ENCODE peak calls at places on chromosomes 13 and 19, in six cellular contexts. O, I, F, Q, X and N are unnamed samples.
A peak's percentile ranks its signal among the peaks of the same experiment; 100 is the strongest.

GRCh38 chr19:57664269-57665127 is 4.2 kb upstream of the ZSCAN4 start:
- DNase-seq in F (peak; percentile 64), O (peak; percentile 65), Q (no peak), X (no peak), I (peak; percentile 22), N (peak; percentile 83)

GRCh38 chr13:47000166-47000565 is 103.3 kb upstream of the HTR2A start:
- DNase-seq in X (no peak), Q (no peak), O (no peak), I (no peak), F (no peak), N (no peak)

GRCh38 chr19:7159105-7159933 is 89.8 kb downstream of the ZNF557 start:
- DNase-seq in F (no peak), X (peak; percentile 79), I (peak; percentile 43), Q (no peak), O (no peak), N (no peak)

GRCh38 chr13:77479326-77479725 is 56.2 kb upstream of the SCEL start:
- DNase-seq in I (no peak), F (no peak), X (no peak), O (no peak), Q (no peak), N (no peak)

GRCh38 chr13:34458756-34459462 is 483.2 kb upstream of the NBEA start:
- DNase-seq in Q (no peak), I (no peak), X (no peak), O (no peak), F (peak; percentile 12), N (no peak)

GRCh38 chr13:67076378-67076777 is 153.8 kb downstream of the PCDH9 start:
- DNase-seq in I (no peak), O (no peak), Q (no peak), F (no peak), X (no peak), N (no peak)

GRCh38 chr19:46366620-46367277 is 19.9 kb downstream of the PPP5C start:
- DNase-seq in X (no peak), Q (no peak), I (no peak), O (no peak), F (no peak), N (no peak)

GRCh38 chr19:5491565-5491964 is 36.3 kb downstream of the ZNRF4 start:
- DNase-seq in X (no peak), I (no peak), Q (no peak), O (no peak), F (no peak), N (no peak)

GRCh38 chr13:113453962-113454361 is 674 bp upstream of the ADPRHL1 start:
- DNase-seq in O (no peak), F (no peak), Q (no peak), X (no peak), I (no peak), N (no peak)

GRCh38 chr19:45171211-45171623 is 6.8 kb downstream of the TRAPPC6A start:
- DNase-seq in O (no peak), Q (no peak), X (no peak), F (no peak), I (no peak), N (no peak)

GRCh38 chr13:25118371-25118770 is 22.4 kb downstream of the PABPC3 start:
- DNase-seq in I (no peak), Q (no peak), O (no peak), F (no peak), X (no peak), N (no peak)

DNA sequence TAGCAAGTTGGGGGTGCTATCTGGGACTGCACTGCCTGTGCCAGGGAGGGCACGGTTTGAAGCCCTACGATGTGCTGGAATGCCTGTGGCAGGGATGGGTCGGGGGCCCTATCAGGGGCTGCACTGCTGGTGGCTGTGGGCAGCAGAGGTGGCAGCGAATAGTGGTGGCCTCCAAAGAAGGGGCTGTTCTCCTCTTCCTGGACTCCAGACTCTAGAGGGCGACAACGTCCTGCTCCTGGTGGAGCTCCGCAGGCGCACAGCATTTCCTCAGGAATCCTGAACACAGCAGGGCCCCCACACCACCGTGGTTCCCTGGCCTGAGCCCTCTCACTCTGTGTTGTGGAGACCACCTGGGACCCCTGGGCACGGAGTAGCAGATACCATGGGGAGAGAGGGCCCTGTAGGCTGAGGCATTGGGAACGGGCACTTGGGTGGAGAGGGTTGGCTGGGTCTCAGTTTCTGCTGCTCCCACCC is 145.6 kb downstream of the TNFRSF19 start:
- DNase-seq in Q (no peak), O (peak; percentile 69), F (no peak), I (peak; percentile 51), X (no peak), N (no peak)
- TF ChIP-seq CTCF in Q (no peak), O (peak; percentile 37), F (no peak), I (peak; percentile 52), X (peak; percentile 12), N (no peak)

GRCh38 chr13:110109910-110110309 is 197.0 kb downstream of the COL4A1 start:
- DNase-seq in X (peak; percentile 38), F (peak; percentile 56), I (peak; percentile 41), O (no peak), Q (no peak), N (peak; percentile 52)

GRCh38 chr13:110107568-110108347 is 199.2 kb downstream of the COL4A1 start:
- DNase-seq in O (no peak), I (no peak), X (no peak), F (no peak), Q (no peak), N (peak; percentile 61)

GRCh38 chr13:110108348-110109139 is 198.4 kb downstream of the COL4A1 start:
- DNase-seq in X (peak; percentile 53), Q (no peak), O (peak; percentile 86), F (peak; percentile 66), I (peak; percentile 82), N (peak; percentile 75)

GRCh38 chr13:110110783-110111182 is 196.2 kb downstream of the COL4A1 start:
- DNase-seq in Q (no peak), I (no peak), X (no peak), F (no peak), O (no peak), N (no peak)

DNA sequence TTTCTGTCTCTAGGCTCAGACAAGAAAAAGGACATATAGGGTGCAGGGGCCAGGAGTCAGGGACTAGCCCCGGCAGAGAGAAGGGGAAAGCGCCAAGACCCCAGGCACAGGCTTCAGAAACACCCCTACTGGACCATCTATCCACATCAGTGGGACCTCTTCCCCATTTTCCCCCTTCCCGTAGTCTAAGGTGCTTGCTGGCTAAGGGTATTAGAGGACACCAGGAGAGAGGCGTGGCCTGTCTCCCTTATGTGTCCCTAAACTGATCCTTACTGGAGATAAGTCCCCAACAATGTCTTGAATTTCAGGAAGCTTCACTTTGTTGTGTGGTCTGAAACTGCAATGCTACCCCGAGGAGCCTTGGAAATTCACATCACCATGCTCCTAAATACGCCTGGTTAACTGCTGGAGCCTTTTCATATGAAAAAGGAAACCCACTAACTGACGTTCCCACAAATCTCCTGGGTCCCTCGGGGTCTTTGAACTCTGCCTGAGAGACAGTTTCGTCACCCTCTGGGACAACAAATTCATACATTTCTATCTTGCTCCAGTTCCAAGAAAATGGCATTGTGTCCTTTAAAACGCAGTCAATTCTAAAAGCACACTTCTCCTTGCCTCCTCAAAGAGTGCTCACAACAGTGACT is 197.7 kb downstream of the COL4A1 start:
- DNase-seq in F (no peak), Q (no peak), O (no peak), X (no peak), I (no peak), N (no peak)
- H3K4me3 ChIP-seq in F (no peak overlapping the region), Q (no peak overlapping the region), O (no peak overlapping the region), X (peak overlapping the region; percentile 22), I (no peak overlapping the region), N (no peak overlapping the region)

GRCh38 chr19:10105241-10106099 is 692 bp upstream of the PPAN start:
- DNase-seq in X (no peak), F (no peak), O (no peak), I (no peak), Q (no peak), N (no peak)

GRCh38 chr19:10109528-10109927 is 2.0 kb upstream of the P2RY11 start:
- DNase-seq in X (no peak), O (no peak), F (no peak), I (no peak), Q (no peak), N (no peak)

GRCh38 chr19:10107817-10108367 is 1.7 kb downstream of the PPAN start:
- DNase-seq in F (no peak), I (no peak), X (no peak), O (no peak), Q (no peak), N (no peak)

GRCh38 chr19:10106100-10106936 is at the start of gene PPAN:
- DNase-seq in Q (peak; percentile 95), O (peak; percentile 98), F (peak; percentile 98), I (peak; percentile 99), X (peak; percentile 98), N (peak; percentile 100)

DNA sequence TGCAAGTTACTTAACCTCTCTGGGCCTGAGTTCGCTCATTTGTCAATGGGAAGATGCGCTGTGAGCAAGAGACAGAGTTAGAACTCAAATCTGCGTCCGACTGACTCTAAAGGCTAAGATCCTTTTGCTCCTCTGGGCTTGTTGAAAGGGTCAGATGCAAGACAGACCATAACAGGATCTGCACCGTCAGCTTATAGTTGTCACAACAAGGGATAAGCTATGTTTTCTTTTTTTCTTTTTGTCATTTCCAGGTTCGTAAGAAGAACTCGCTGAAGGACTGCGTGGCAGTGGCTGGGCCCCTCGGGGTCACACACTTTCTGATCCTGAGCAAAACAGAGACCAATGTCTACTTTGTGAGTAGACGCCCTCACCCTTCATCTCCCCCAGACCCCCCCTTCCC is 1.1 kb downstream of the PPAN start:
- DNase-seq in F (no peak), O (no peak), I (no peak), Q (no peak), X (no peak), N (no peak)
- H3K4me1 ChIP-seq in F (peaks cover 2% of the 10 kb centered on the region), O (peaks cover 25% of the 10 kb centered on the region), I (peaks cover 22% of the 10 kb centered on the region), Q (peaks cover 63% of the 10 kb centered on the region), X (peaks cover 14% of the 10 kb centered on the region), N (peaks cover 7% of the 10 kb centered on the region)

GRCh38 chr19:38046254-38047047 is 139.4 kb downstream of the SIPA1L3 start:
- DNase-seq in O (no peak), Q (no peak), X (no peak), F (no peak), I (no peak), N (no peak)

GRCh38 chr19:38042132-38042531 is 135.1 kb downstream of the SIPA1L3 start:
- DNase-seq in Q (no peak), O (no peak), I (no peak), X (no peak), F (no peak), N (no peak)

GRCh38 chr19:38045554-38046253 is 138.7 kb downstream of the SIPA1L3 start:
- DNase-seq in I (no peak), Q (no peak), F (no peak), O (no peak), X (no peak), N (no peak)

GRCh38 chr19:38043649-38044144 is 136.7 kb downstream of the SIPA1L3 start:
- DNase-seq in O (no peak), F (no peak), X (no peak), Q (no peak), I (no peak), N (no peak)

DNA sequence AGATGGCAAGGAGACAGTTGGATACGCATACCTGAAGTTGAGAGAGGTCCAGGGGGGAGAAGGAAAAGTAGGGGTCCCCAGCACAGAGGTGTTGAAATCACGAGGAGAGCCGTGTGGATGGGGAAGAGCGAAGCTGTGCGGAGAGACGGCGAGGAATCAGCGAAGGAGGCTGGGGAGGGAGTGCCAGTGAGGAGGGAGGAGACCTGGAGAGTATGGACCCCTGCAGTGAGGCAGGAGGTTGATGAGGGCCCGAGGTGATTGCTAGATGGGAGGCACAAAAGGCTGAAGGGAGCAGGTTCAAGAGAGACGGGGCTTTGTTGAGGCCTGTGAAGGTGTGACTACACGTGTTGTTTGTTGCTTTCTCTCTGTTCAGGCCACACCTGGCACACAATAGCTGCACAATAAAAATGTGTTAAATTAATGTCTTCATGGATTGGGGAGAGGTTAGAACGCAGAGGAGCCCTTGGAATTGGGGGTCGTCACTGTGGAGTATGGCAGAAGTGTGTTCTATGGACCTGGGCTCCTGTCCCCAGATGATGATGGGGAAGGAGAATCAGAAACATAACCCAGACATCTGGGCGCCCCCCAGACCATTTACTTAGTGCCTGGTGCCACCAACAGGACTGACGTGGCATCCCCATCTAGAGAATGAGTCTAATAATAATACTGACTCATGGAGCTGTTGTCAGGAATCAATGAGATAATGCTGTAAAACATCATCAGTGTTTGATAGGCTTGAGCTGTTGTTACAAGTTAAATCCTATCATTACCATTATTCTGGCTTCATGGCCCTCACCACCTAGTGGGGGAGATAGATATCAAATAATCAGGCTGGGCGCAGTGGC is 137.5 kb downstream of the SIPA1L3 start:
- DNase-seq in O (no peak), X (no peak), F (no peak), I (no peak), Q (no peak), N (no peak)
- TF ChIP-seq CTCF in O (no peak), X (no peak), F (no peak), I (no peak), Q (no peak), N (no peak)